ENCODE peak calls at places on chromosomes 13 and 19, in four cellular contexts. One of them, this sample, is unnamed.

GRCh38 chr19:17420267-17420924 is 549 bp downstream of the MVB12A start:
- DNase-seq in MV-4-11: peak; percentile 35
- DNase-seq in stimulated activated CD4-positive, alpha-beta T cell treated with anti-CD3 and anti-CD28 coated beads, Interleukin-2, amount 100 ng/mL, for 48 hours: no peak
- DNase-seq in ureter: peak; percentile 62
- DNase-seq in this sample: peak; percentile 61

GRCh38 chr13:30142502-30143211 is 164.7 kb downstream of the KATNAL1 start:
- DNase-seq in MV-4-11: no peak
- DNase-seq in stimulated activated CD4-positive, alpha-beta T cell treated with anti-CD3 and anti-CD28 coated beads, Interleukin-2, amount 100 ng/mL, for 48 hours: no peak
- DNase-seq in ureter: peak; percentile 65
- DNase-seq in this sample: no peak

GRCh38 chr19:494171-495046 is 1.9 kb upstream of the MADCAM1 start:
- DNase-seq in MV-4-11: no peak
- DNase-seq in stimulated activated CD4-positive, alpha-beta T cell treated with anti-CD3 and anti-CD28 coated beads, Interleukin-2, amount 100 ng/mL, for 48 hours: no peak
- DNase-seq in ureter: no peak
- DNase-seq in this sample: no peak

GRCh38 chr19:57348136-57348535 is 2.9 kb upstream of the ZNF304 start:
- DNase-seq in MV-4-11: no peak
- DNase-seq in stimulated activated CD4-positive, alpha-beta T cell treated with anti-CD3 and anti-CD28 coated beads, Interleukin-2, amount 100 ng/mL, for 48 hours: no peak
- DNase-seq in ureter: no peak
- DNase-seq in this sample: no peak

GRCh38 chr19:39499082-39499642 is 415 bp downstream of the DLL3 start:
- DNase-seq in MV-4-11: no peak
- DNase-seq in stimulated activated CD4-positive, alpha-beta T cell treated with anti-CD3 and anti-CD28 coated beads, Interleukin-2, amount 100 ng/mL, for 48 hours: no peak
- DNase-seq in ureter: no peak
- DNase-seq in this sample: no peak

GRCh38 chr13:94198666-94199065 is 280.8 kb downstream of the DCT start:
- DNase-seq in MV-4-11: no peak
- DNase-seq in stimulated activated CD4-positive, alpha-beta T cell treated with anti-CD3 and anti-CD28 coated beads, Interleukin-2, amount 100 ng/mL, for 48 hours: no peak
- DNase-seq in ureter: no peak
- DNase-seq in this sample: no peak

GRCh38 chr19:11378319-11379189 is 4.1 kb downstream of the SWSAP1 start:
- DNase-seq in MV-4-11: peak; percentile 18
- DNase-seq in stimulated activated CD4-positive, alpha-beta T cell treated with anti-CD3 and anti-CD28 coated beads, Interleukin-2, amount 100 ng/mL, for 48 hours: no peak
- DNase-seq in ureter: no peak
- DNase-seq in this sample: peak; percentile 61

GRCh38 chr13:42398542-42398941 is 126.6 kb downstream of the AKAP11 start:
- DNase-seq in MV-4-11: no peak
- DNase-seq in stimulated activated CD4-positive, alpha-beta T cell treated with anti-CD3 and anti-CD28 coated beads, Interleukin-2, amount 100 ng/mL, for 48 hours: no peak
- DNase-seq in ureter: no peak
- DNase-seq in this sample: no peak

This sample was measured in NB4.